ENCODE peak calls at places on chromosome 15, in four cellular contexts. F is activated effector memory CD4-positive, alpha-beta T cell treated with anti-CD3 and anti-CD28 coated beads, Interleukin-2, amount 50 U/mL, for 16 hours; J is stimulated activated CD8-positive, alpha-beta memory T cell treated with anti-CD3 and anti-CD28 coated beads, Interleukin-4, amount 100 ng/mL, for 48 hours; S is globus pallidus. K is an unnamed sample.

GRCh38 chr15:80982205-80982604 is 7.4 kb downstream of the MESD start:
- DNase-seq in S (no peak), J (no peak), F (no peak), K (no peak)

GRCh38 chr15:29066848-29067247 is 181.1 kb downstream of the APBA2 start:
- DNase-seq in F (no peak), S (no peak), J (no peak), K (no peak)

GRCh38 chr15:81809543-81809942 is 236.3 kb downstream of the MEX3B start:
- DNase-seq in F (no peak), S (no peak), J (no peak), K (no peak)

GRCh38 chr15:93235321-93235720 is 146.3 kb upstream of the RGMA start:
- DNase-seq in J (no peak), S (no peak), F (no peak), K (no peak)

GRCh38 chr15:80066912-80067311 is 7.4 kb downstream of the ZFAND6 start:
- DNase-seq in J (no peak), F (no peak), S (no peak), K (no peak)

GRCh38 chr15:55661431-55661830 is 73.3 kb upstream of the PYGO1 start:
- DNase-seq in S (no peak), J (no peak), F (no peak), K (peak)

GRCh38 chr15:62877276-62877857 is 165.2 kb upstream of the TPM1 start:
- DNase-seq in S (no peak), J (no peak), F (no peak), K (no peak)

GRCh38 chr15:60553163-60553562 is 74.2 kb upstream of the ICE2 start:
- DNase-seq in F (no peak), J (no peak), S (no peak), K (no peak)

GRCh38 chr15:41031232-41032078 is 78.2 kb downstream of the CHAC1 start:
- DNase-seq in J (no peak), F (no peak), S (no peak), K (no peak)

GRCh38 chr15:74620636-74621545 is 5.3 kb downstream of the CLK3 start:
- DNase-seq in F (peak), S (peak), J (peak), K (no peak)

K was measured in astrocyte of the cerebellum.